ENCODE peak calls at places on chromosomes 16 and 17, in five cellular contexts. One of them, this sample, is unnamed.

GRCh38 chr17:67253379-67253778 is 8.4 kb upstream of the HELZ start:
- DNase-seq in H1: no peak
- DNase-seq in SK-N-SH: no peak
- DNase-seq in HepG2: no peak
- DNase-seq in GM12878: no peak
- DNase-seq in this sample: no peak

GRCh38 chr16:25256821-25257503 is 683 bp downstream of the ZKSCAN2 start:
- DNase-seq in H1: no peak
- DNase-seq in SK-N-SH: peak; percentile 58
- DNase-seq in HepG2: peak; percentile 40
- DNase-seq in GM12878: no peak
- DNase-seq in this sample: peak; percentile 50

GRCh38 chr17:17713839-17714238 is 32.6 kb downstream of the RAI1 start:
- DNase-seq in H1: no peak
- DNase-seq in SK-N-SH: no peak
- DNase-seq in HepG2: peak; percentile 61
- DNase-seq in GM12878: no peak
- DNase-seq in this sample: no peak

GRCh38 chr16:70705056-70705455 is 19.2 kb upstream of the MTSS2 start:
- DNase-seq in H1: no peak
- DNase-seq in SK-N-SH: no peak
- DNase-seq in HepG2: no peak
- DNase-seq in GM12878: no peak
- DNase-seq in this sample: no peak

GRCh38 chr16:81424761-81425160 is 19.8 kb upstream of the CMIP start:
- DNase-seq in H1: no peak
- DNase-seq in SK-N-SH: no peak
- DNase-seq in HepG2: no peak
- DNase-seq in GM12878: peak; percentile 68
- DNase-seq in this sample: no peak

GRCh38 chr17:32625971-32626370 is 139.2 kb downstream of the CDK5R1 start:
- DNase-seq in H1: no peak
- DNase-seq in SK-N-SH: no peak
- DNase-seq in HepG2: no peak
- DNase-seq in GM12878: no peak
- DNase-seq in this sample: no peak

GRCh38 chr17:37507108-37507507 is 17.4 kb downstream of the DUSP14 start:
- DNase-seq in H1: no peak
- DNase-seq in SK-N-SH: peak; percentile 32
- DNase-seq in HepG2: no peak
- DNase-seq in GM12878: no peak
- DNase-seq in this sample: no peak

GRCh38 chr17:7173687-7174602 is 5.2 kb downstream of the ASGR1 start:
- DNase-seq in H1: peak; percentile 88
- DNase-seq in SK-N-SH: peak; percentile 58
- DNase-seq in HepG2: no peak
- DNase-seq in GM12878: no peak
- DNase-seq in this sample: no peak

GRCh38 chr16:25009822-25010221 is 5.3 kb downstream of the ARHGAP17 start:
- DNase-seq in H1: no peak
- DNase-seq in SK-N-SH: no peak
- DNase-seq in HepG2: no peak
- DNase-seq in GM12878: no peak
- DNase-seq in this sample: no peak

GRCh38 chr16:31094088-31094423 is 541 bp downstream of the VKORC1 start:
- DNase-seq in H1: no peak
- DNase-seq in SK-N-SH: peak; percentile 65
- DNase-seq in HepG2: no peak
- DNase-seq in GM12878: no peak
- DNase-seq in this sample: peak; percentile 26

GRCh38 chr17:28967240-28968135 is 16.2 kb upstream of the PHF12 start:
- DNase-seq in H1: no peak
- DNase-seq in SK-N-SH: no peak
- DNase-seq in HepG2: no peak
- DNase-seq in GM12878: no peak
- DNase-seq in this sample: no peak

GRCh38 chr17:55166506-55166905 is 98.3 kb upstream of the HLF start:
- DNase-seq in H1: no peak
- DNase-seq in SK-N-SH: no peak
- DNase-seq in HepG2: no peak
- DNase-seq in GM12878: no peak
- DNase-seq in this sample: no peak

GRCh38 chr17:29645516-29646051 is 22.9 kb upstream of the CORO6 start:
- DNase-seq in H1: no peak
- DNase-seq in SK-N-SH: peak; percentile 55
- DNase-seq in HepG2: no peak
- DNase-seq in GM12878: no peak
- DNase-seq in this sample: no peak

GRCh38 chr17:34398990-34399389 is 36.0 kb upstream of the CCL1 start:
- DNase-seq in H1: no peak
- DNase-seq in SK-N-SH: no peak
- DNase-seq in HepG2: no peak
- DNase-seq in GM12878: no peak
- DNase-seq in this sample: no peak

GRCh38 chr16:8828541-8829165 is 31.0 kb downstream of the PMM2 start:
- DNase-seq in H1: no peak
- DNase-seq in SK-N-SH: no peak
- DNase-seq in HepG2: no peak
- DNase-seq in GM12878: no peak
- DNase-seq in this sample: no peak

GRCh38 chr16:70789231-70789926 is 11.6 kb downstream of the VAC14 start:
- DNase-seq in H1: peak; percentile 60
- DNase-seq in SK-N-SH: peak; percentile 36
- DNase-seq in HepG2: no peak
- DNase-seq in GM12878: no peak
- DNase-seq in this sample: no peak

GRCh38 chr17:44865231-44865660 is 17.6 kb downstream of the HIGD1B start:
- DNase-seq in H1: peak; percentile 83
- DNase-seq in SK-N-SH: peak; percentile 79
- DNase-seq in HepG2: peak; percentile 71
- DNase-seq in GM12878: no peak
- DNase-seq in this sample: peak; percentile 75

GRCh38 chr17:7634384-7634783 is 4.4 kb downstream of the SHBG start:
- DNase-seq in H1: peak; percentile 87
- DNase-seq in SK-N-SH: peak; percentile 89
- DNase-seq in HepG2: no peak
- DNase-seq in GM12878: no peak
- DNase-seq in this sample: peak; percentile 70

GRCh38 chr16:27366687-27367462 is 35.1 kb upstream of the IL21R start:
- DNase-seq in H1: no peak
- DNase-seq in SK-N-SH: peak; percentile 21
- DNase-seq in HepG2: no peak
- DNase-seq in GM12878: no peak
- DNase-seq in this sample: no peak

GRCh38 chr16:66169817-66170216 is 196.7 kb upstream of the CDH5 start:
- DNase-seq in H1: no peak
- DNase-seq in SK-N-SH: no peak
- DNase-seq in HepG2: peak; percentile 25
- DNase-seq in GM12878: no peak
- DNase-seq in this sample: no peak

GRCh38 chr17:77889135-77889505 is 69.4 kb upstream of the TNRC6C start:
- DNase-seq in H1: no peak
- DNase-seq in SK-N-SH: no peak
- DNase-seq in HepG2: no peak
- DNase-seq in GM12878: no peak
- DNase-seq in this sample: no peak

GRCh38 chr17:77889866-77890760 is 68.4 kb upstream of the TNRC6C start:
- DNase-seq in H1: no peak
- DNase-seq in SK-N-SH: no peak
- DNase-seq in HepG2: no peak
- DNase-seq in GM12878: no peak
- DNase-seq in this sample: no peak

GRCh38 chr17:77887464-77888241 is 70.8 kb upstream of the TNRC6C start:
- DNase-seq in H1: no peak
- DNase-seq in SK-N-SH: no peak
- DNase-seq in HepG2: peak; percentile 35
- DNase-seq in GM12878: no peak
- DNase-seq in this sample: peak; percentile 53

GRCh38 chr17:77887110-77887463 is 71.4 kb upstream of the TNRC6C start:
- DNase-seq in H1: no peak
- DNase-seq in SK-N-SH: no peak
- DNase-seq in HepG2: no peak
- DNase-seq in GM12878: no peak
- DNase-seq in this sample: no peak

DNA sequence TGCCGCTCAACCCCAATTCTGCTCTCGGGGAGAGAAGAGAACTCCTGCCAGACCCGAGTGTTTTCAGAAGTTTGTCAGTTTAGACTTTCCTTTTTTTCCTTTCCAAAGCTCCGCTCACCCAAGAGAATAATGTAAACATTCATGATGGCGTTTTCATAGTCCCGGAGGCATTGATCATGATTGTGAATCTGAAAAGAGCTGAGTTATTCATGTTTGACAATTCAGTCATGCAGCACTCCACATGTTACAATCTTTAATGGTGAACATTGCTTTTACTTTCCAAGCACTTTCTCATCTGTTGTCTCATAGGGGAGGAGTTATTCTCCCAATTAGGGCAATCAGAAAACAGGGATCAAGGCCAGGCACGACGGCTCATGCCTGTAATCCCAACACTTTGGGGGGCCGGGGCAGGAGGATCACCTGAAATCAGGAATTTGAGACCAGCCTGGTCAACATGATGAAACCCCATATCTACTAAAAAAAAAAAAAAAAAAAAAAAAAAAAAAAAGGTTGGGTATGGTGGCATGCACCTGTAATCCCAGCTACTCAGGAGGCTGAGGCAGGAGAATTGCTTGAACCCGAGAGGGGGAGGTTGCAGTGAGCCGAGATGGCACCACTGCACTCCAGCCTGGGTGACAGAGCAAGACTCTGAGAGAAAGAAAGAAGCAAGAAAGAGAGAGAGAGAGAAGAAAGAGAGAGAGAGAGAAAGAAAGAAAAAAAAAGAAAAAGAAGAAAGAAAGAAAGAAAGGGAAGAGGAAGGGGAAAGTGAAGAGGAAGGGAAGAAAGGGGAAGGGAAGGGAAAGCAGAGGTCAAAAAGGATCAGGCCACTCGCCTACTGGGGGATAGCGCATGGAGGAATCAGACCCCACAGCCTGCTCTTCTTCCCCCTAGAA is 70.0 kb upstream of the TNRC6C start:
- DNase-seq in H1: no peak
- DNase-seq in SK-N-SH: no peak
- DNase-seq in HepG2: no peak
- DNase-seq in GM12878: no peak
- DNase-seq in this sample: no peak
- TF ChIP-seq POLR2AphosphoS5 in H1: no peak
- TF ChIP-seq POLR2AphosphoS5 in SK-N-SH: no peak
- TF ChIP-seq POLR2AphosphoS5 in HepG2: no peak
- TF ChIP-seq POLR2AphosphoS5 in GM12878: no peak
- TF ChIP-seq POLR2AphosphoS5 in this sample: no peak

DNA sequence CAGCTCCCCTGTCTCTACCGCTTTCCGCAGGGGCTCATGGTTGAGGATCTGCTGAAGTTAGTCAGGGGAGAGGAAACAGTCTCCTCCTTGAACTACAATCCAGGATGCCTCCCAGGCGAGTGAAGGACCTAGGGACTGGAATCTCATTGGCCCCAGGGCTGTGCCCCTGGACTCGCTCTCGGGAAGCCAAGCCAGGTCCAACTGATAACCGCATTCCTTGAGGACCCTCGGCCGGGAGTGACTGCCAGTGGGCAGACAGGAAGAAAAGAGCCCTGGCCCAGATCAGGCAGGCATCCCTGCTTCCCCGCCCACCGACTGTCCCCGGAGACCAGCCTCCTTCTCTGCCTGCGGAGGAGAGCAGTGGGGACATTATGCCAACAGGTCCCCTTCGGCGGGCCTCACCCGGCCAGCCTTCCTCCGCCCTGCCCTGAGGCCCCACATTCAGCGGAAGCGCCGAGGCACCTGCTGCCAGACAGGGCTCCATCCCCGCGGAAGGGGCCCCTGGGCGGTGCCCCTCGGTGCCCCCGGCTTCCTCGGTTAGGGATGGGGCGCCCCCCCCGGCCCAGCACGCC is 776 bp downstream of the LRRC75A start:
- DNase-seq in H1: peak; percentile 76
- DNase-seq in SK-N-SH: peak; percentile 54
- DNase-seq in HepG2: no peak
- DNase-seq in GM12878: no peak
- DNase-seq in this sample: no peak
- TF ChIP-seq GABPA in H1: no peak
- TF ChIP-seq GABPA in SK-N-SH: no peak
- TF ChIP-seq GABPA in HepG2: no peak
- TF ChIP-seq GABPA in GM12878: no peak
- TF ChIP-seq GABPA in this sample: no peak

DNA sequence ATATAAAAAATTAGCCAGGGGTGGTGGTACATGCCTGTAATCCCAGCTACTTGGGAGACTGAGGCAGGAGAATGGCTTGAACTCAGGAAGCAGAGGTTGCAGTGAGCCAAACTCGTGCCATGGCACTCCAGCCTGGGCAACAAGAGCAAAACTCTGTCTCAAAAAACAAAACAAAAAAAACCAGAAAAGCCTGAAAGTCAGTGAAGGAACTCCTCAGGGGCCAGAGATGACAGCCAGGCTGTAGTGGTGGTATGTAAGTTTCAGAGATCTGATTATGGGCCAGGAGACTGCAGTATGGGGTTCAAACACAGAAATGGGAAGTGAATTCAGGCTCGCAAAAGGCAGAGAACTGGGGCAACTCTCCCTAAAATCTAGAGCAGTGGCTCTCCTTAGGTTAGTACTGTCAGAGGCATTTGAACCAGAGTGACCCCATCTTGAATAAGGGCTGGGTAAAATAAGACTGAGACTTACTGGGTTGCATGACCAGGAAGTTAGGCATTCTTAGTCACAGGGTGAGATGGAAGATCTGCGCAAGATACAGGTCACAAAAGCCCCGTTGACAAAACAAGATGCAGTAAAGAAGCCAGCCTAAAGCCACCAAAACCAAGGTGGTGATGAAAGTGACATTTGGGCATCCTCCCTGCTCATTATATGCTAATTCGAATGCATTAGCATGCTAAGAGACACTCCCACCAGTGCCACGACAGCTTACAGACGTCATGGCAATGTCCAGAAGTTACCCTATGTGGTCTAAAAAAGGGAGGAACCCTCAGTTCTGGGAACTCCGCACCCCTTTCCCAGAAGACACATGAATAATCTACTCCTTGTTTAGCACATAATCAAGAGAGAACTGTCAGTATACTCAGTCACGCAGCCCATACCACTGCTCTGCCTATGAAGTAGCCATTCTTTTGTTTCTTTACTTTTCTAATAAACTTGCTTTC is 120.2 kb upstream of the XYLT1 start:
- DNase-seq in H1: no peak
- DNase-seq in SK-N-SH: no peak
- DNase-seq in HepG2: no peak
- DNase-seq in GM12878: no peak
- DNase-seq in this sample: peak; percentile 60
- TF ChIP-seq RAD21 in H1: no peak
- TF ChIP-seq RAD21 in SK-N-SH: no peak
- TF ChIP-seq RAD21 in HepG2: no peak
- TF ChIP-seq RAD21 in GM12878: no peak
- TF ChIP-seq RAD21 in this sample: no peak

DNA sequence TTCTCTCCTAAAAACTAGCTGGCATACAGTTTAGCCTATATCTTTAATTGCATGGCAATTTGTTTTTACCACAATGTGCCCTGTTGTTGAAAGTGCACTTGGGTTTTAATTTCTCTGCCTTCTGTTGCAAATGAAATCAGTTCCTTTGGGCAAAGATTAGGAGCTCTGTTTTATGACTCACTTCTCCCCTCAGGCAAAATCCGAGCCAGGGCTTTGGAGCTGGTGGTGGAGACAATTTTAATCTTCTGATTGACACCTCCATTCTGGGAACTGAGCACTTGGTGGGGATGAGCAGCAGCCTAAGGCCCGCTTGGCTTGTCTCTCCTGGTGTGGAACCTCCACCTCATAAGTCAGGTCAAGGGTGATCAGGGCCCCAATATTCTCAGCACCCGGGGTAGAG is 13.3 kb upstream of the MYH8 start:
- DNase-seq in H1: no peak
- DNase-seq in SK-N-SH: no peak
- DNase-seq in HepG2: no peak
- DNase-seq in GM12878: no peak
- DNase-seq in this sample: no peak
- TF ChIP-seq POLR2AphosphoS5 in H1: no peak
- TF ChIP-seq POLR2AphosphoS5 in SK-N-SH: no peak
- TF ChIP-seq POLR2AphosphoS5 in HepG2: no peak
- TF ChIP-seq POLR2AphosphoS5 in GM12878: no peak
- TF ChIP-seq POLR2AphosphoS5 in this sample: no peak